ENCODE peak calls at places on chromosomes 6 and 20, in six cellular contexts. One of them, this sample, is unnamed.

GRCh38 chr6:153231048-153231635 is 100.1 kb upstream of the RGS17 start:
- DNase-seq in H1: peak; percentile 87
- DNase-seq in mesendoderm: peak; percentile 63
- DNase-seq in IMR-90: peak; percentile 12
- DNase-seq in neuronal stem cell: peak; percentile 59
- DNase-seq in trophoblast cell: peak; percentile 75
- DNase-seq in this sample: peak; percentile 47

GRCh38 chr6:43733471-43734293 is 36.3 kb upstream of the VEGFA start:
- DNase-seq in H1: no peak
- DNase-seq in mesendoderm: no peak
- DNase-seq in IMR-90: no peak
- DNase-seq in neuronal stem cell: no peak
- DNase-seq in trophoblast cell: no peak
- DNase-seq in this sample: no peak

GRCh38 chr6:44222987-44223470 is 366 bp upstream of the SLC29A1 start:
- DNase-seq in H1: no peak
- DNase-seq in mesendoderm: no peak
- DNase-seq in IMR-90: no peak
- DNase-seq in neuronal stem cell: no peak
- DNase-seq in trophoblast cell: no peak
- DNase-seq in this sample: no peak

GRCh38 chr6:35317483-35318199 is 20.0 kb downstream of the DEF6 start:
- DNase-seq in H1: no peak
- DNase-seq in mesendoderm: no peak
- DNase-seq in IMR-90: no peak
- DNase-seq in neuronal stem cell: no peak
- DNase-seq in trophoblast cell: peak; percentile 32
- DNase-seq in this sample: no peak

GRCh38 chr6:52164319-52165094 is 21.7 kb upstream of the IL17A start:
- DNase-seq in H1: no peak
- DNase-seq in mesendoderm: no peak
- DNase-seq in IMR-90: no peak
- DNase-seq in neuronal stem cell: no peak
- DNase-seq in trophoblast cell: no peak
- DNase-seq in this sample: no peak

GRCh38 chr6:157292202-157292601 is 31.1 kb downstream of the TMEM242 start:
- DNase-seq in H1: no peak
- DNase-seq in mesendoderm: no peak
- DNase-seq in IMR-90: no peak
- DNase-seq in neuronal stem cell: no peak
- DNase-seq in trophoblast cell: no peak
- DNase-seq in this sample: no peak

GRCh38 chr20:24683676-24684075 is 214.2 kb downstream of the SYNDIG1 start:
- DNase-seq in H1: no peak
- DNase-seq in mesendoderm: no peak
- DNase-seq in IMR-90: no peak
- DNase-seq in neuronal stem cell: no peak
- DNase-seq in trophoblast cell: no peak
- DNase-seq in this sample: no peak

GRCh38 chr20:6768228-6769185 is 1.0 kb downstream of the BMP2 start:
- DNase-seq in H1: peak; percentile 65
- DNase-seq in mesendoderm: peak; percentile 57
- DNase-seq in IMR-90: peak; percentile 4
- DNase-seq in neuronal stem cell: peak; percentile 46
- DNase-seq in trophoblast cell: no peak
- DNase-seq in this sample: peak; percentile 61

GRCh38 chr6:114304304-114304887 is 38.4 kb downstream of the HS3ST5 start:
- DNase-seq in H1: no peak
- DNase-seq in mesendoderm: no peak
- DNase-seq in IMR-90: peak; percentile 24
- DNase-seq in neuronal stem cell: no peak
- DNase-seq in trophoblast cell: peak; percentile 59
- DNase-seq in this sample: peak; percentile 15

GRCh38 chr6:111096246-111096645 is 8.9 kb downstream of the SLC16A10 start:
- DNase-seq in H1: no peak
- DNase-seq in mesendoderm: no peak
- DNase-seq in IMR-90: no peak
- DNase-seq in neuronal stem cell: no peak
- DNase-seq in trophoblast cell: no peak
- DNase-seq in this sample: no peak

GRCh38 chr20:16201191-16201590 is 372.1 kb downstream of the KIF16B start:
- DNase-seq in H1: no peak
- DNase-seq in mesendoderm: no peak
- DNase-seq in IMR-90: no peak
- DNase-seq in neuronal stem cell: no peak
- DNase-seq in trophoblast cell: no peak
- DNase-seq in this sample: no peak

GRCh38 chr6:149864578-149865535 is 698 bp upstream of the LRP11 start:
- DNase-seq in H1: no peak
- DNase-seq in mesendoderm: peak; percentile 73
- DNase-seq in IMR-90: peak; percentile 77
- DNase-seq in neuronal stem cell: peak; percentile 39
- DNase-seq in trophoblast cell: peak; percentile 79
- DNase-seq in this sample: peak; percentile 88

GRCh38 chr20:38342716-38343106 is 3.6 kb upstream of the LBP start:
- DNase-seq in H1: no peak
- DNase-seq in mesendoderm: no peak
- DNase-seq in IMR-90: no peak
- DNase-seq in neuronal stem cell: no peak
- DNase-seq in trophoblast cell: no peak
- DNase-seq in this sample: no peak

GRCh38 chr6:153208706-153209105 is 77.6 kb upstream of the RGS17 start:
- DNase-seq in H1: no peak
- DNase-seq in mesendoderm: no peak
- DNase-seq in IMR-90: no peak
- DNase-seq in neuronal stem cell: no peak
- DNase-seq in trophoblast cell: no peak
- DNase-seq in this sample: no peak

GRCh38 chr6:155287762-155288161 is 23.9 kb downstream of the CLDN20 start:
- DNase-seq in H1: no peak
- DNase-seq in mesendoderm: no peak
- DNase-seq in IMR-90: no peak
- DNase-seq in neuronal stem cell: no peak
- DNase-seq in trophoblast cell: no peak
- DNase-seq in this sample: no peak

GRCh38 chr20:31916724-31917123 is 35.1 kb downstream of the PDRG1 start:
- DNase-seq in H1: no peak
- DNase-seq in mesendoderm: no peak
- DNase-seq in IMR-90: no peak
- DNase-seq in neuronal stem cell: no peak
- DNase-seq in trophoblast cell: no peak
- DNase-seq in this sample: no peak

GRCh38 chr6:21149460-21149859 is 444.1 kb upstream of the SOX4 start:
- DNase-seq in H1: no peak
- DNase-seq in mesendoderm: peak; percentile 78
- DNase-seq in IMR-90: peak; percentile 75
- DNase-seq in neuronal stem cell: no peak
- DNase-seq in trophoblast cell: peak; percentile 89
- DNase-seq in this sample: peak; percentile 34

GRCh38 chr6:161411265-161411944 is 137.5 kb upstream of the AGPAT4 start:
- DNase-seq in H1: no peak
- DNase-seq in mesendoderm: no peak
- DNase-seq in IMR-90: no peak
- DNase-seq in neuronal stem cell: no peak
- DNase-seq in trophoblast cell: no peak
- DNase-seq in this sample: no peak
- H3K79me1 ChIP-seq in H1: no peaks in the 10 kb centered on the region
- H3K79me1 ChIP-seq in mesendoderm: no peaks in the 10 kb centered on the region
- H3K79me1 ChIP-seq in IMR-90: no peaks in the 10 kb centered on the region
- H3K79me1 ChIP-seq in neuronal stem cell: no peaks in the 10 kb centered on the region
- H3K79me1 ChIP-seq in trophoblast cell: peaks cover 57% of the 10 kb centered on the region
- H3K79me1 ChIP-seq in this sample: no peaks in the 10 kb centered on the region

DNA sequence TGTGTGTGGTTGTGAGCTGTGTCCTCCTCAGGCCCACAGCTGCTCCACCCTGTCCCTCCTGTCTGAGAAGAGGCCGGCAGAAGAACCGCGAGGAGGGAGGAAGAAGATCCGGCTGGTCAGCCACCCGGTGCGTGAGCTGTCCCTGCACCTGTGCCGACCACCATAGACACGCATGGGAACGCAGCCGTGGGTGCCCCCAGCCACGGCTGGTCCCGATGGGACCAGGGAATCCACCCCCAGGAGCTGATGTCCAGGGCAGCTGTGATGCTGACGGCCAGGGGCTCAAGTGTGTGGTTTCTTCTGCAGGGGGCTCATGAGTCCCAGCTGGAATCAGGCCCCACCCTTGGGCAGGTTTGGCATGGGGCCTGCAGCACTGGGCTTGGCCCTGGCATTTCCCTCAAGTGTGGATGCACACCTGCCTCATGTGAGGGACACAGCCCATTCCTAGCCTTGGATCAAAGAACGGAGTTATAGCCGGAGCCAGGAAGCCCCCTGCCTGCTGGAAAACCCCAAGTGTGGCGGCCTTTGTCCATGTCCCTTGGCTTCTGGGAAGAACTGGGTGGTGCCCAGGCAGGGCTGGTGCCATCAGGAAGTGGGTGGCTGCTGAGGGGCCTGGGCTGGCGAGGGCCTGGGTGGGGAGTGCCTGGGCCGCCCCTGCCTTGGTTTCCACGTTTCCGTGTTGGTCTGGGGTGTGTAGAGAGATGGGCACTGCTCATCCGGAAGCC is 4.6 kb upstream of the TNFRSF6B start:
- DNase-seq in H1: no peak
- DNase-seq in mesendoderm: no peak
- DNase-seq in IMR-90: no peak
- DNase-seq in neuronal stem cell: no peak
- DNase-seq in trophoblast cell: no peak
- DNase-seq in this sample: no peak
- H3K4me1 ChIP-seq in H1: peaks cover 6% of the 10 kb centered on the region
- H3K4me1 ChIP-seq in mesendoderm: no peaks in the 10 kb centered on the region
- H3K4me1 ChIP-seq in IMR-90: peaks cover 8% of the 10 kb centered on the region
- H3K4me1 ChIP-seq in neuronal stem cell: peaks cover 6% of the 10 kb centered on the region
- H3K4me1 ChIP-seq in trophoblast cell: peaks cover 6% of the 10 kb centered on the region
- H3K4me1 ChIP-seq in this sample: peaks cover 42% of the 10 kb centered on the region

DNA sequence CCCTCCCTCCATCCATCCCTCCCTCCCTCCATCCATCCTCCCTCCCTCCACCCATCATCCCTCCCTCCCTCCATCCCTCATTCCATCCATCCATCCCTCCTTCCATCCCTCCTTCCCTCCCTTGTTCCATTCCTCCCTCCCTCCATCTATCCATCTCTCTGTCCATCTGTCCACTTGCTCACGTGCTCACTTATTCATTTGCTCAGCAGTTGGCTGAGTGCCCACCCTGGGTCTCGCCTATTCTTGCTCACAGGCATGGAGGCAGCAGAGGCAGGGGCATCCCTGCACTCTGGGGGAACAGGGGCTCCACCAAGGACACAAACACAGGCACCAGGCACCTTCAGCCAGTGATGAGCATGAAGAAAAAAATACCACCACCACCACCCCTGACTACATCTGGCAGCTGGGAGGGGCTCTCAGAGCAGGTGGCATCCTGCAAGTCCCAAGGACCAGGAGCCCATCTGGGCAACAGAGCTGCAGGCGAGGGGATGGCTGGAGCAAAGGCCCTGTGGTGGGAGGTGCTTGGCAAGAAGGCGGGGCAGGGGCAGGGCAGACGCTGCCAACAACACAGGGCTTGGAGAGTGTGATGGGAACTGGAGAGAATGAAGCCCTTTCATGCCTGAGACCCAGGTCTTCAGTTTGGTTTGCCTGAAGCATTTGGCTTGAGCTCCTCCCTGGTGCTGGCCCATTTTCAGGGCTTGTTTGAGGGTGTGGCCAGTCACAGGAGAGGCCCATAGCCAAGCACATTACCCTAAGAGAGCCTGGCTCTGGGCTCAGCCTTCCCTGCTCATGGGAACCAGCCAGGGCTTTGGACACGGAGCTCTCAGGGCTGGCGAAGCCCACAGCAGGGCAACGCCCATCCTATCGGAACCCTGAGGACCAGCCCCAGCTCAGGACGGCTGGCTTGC is 40.2 kb upstream of the MRGBP start:
- DNase-seq in H1: no peak
- DNase-seq in mesendoderm: no peak
- DNase-seq in IMR-90: no peak
- DNase-seq in neuronal stem cell: no peak
- DNase-seq in trophoblast cell: no peak
- DNase-seq in this sample: no peak
- H3K27me3 ChIP-seq in H1: no peaks in the 10 kb centered on the region
- H3K27me3 ChIP-seq in mesendoderm: no peaks in the 10 kb centered on the region
- H3K27me3 ChIP-seq in IMR-90: no peaks in the 10 kb centered on the region
- H3K27me3 ChIP-seq in neuronal stem cell: peaks cover 2% of the 10 kb centered on the region
- H3K27me3 ChIP-seq in trophoblast cell: no peaks in the 10 kb centered on the region
- H3K27me3 ChIP-seq in this sample: peaks cover 17% of the 10 kb centered on the region

DNA sequence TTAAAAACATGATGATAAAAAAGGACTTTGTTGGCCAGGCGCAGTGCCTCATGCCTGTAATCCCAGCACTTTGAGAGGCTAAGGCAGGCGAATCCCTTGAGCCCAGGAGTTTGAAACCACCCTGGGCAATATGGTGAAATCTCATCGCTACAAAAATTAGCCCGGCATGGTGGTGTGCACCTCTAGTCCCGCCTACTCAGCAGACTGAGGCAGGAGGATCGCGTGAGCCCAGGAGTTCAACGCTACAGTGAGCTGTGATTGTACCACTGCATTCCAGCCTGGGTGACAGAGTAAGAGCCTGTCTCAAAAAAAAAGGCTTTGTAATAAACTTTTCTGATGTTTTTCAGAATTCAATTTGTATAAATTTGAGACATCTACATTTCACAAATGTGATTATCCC is 60.1 kb downstream of the GFOD1 start:
- DNase-seq in H1: no peak
- DNase-seq in mesendoderm: no peak
- DNase-seq in IMR-90: no peak
- DNase-seq in neuronal stem cell: no peak
- DNase-seq in trophoblast cell: peak; percentile 83
- DNase-seq in this sample: no peak
- H3K79me1 ChIP-seq in H1: no peaks in the 10 kb centered on the region
- H3K79me1 ChIP-seq in mesendoderm: peaks cover 2% of the 10 kb centered on the region
- H3K79me1 ChIP-seq in IMR-90: peaks cover under 1% of the 10 kb centered on the region
- H3K79me1 ChIP-seq in neuronal stem cell: no peaks in the 10 kb centered on the region
- H3K79me1 ChIP-seq in trophoblast cell: peaks cover 19% of the 10 kb centered on the region
- H3K79me1 ChIP-seq in this sample: peaks cover 5% of the 10 kb centered on the region

GRCh38 chr20:57664476-57664875 is 44.2 kb upstream of the ZBP1 start:
- DNase-seq in H1: no peak
- DNase-seq in mesendoderm: no peak
- DNase-seq in IMR-90: no peak
- DNase-seq in neuronal stem cell: no peak
- DNase-seq in trophoblast cell: no peak
- DNase-seq in this sample: no peak

GRCh38 chr20:57662313-57663240 is 42.4 kb upstream of the ZBP1 start:
- DNase-seq in H1: peak; percentile 45
- DNase-seq in mesendoderm: no peak
- DNase-seq in IMR-90: no peak
- DNase-seq in neuronal stem cell: no peak
- DNase-seq in trophoblast cell: peak; percentile 59
- DNase-seq in this sample: no peak

GRCh38 chr20:57663681-57664451 is 43.6 kb upstream of the ZBP1 start:
- DNase-seq in H1: no peak
- DNase-seq in mesendoderm: no peak
- DNase-seq in IMR-90: no peak
- DNase-seq in neuronal stem cell: no peak
- DNase-seq in trophoblast cell: no peak
- DNase-seq in this sample: no peak

GRCh38 chr20:57662028-57662312 is 41.7 kb upstream of the ZBP1 start:
- DNase-seq in H1: no peak
- DNase-seq in mesendoderm: no peak
- DNase-seq in IMR-90: no peak
- DNase-seq in neuronal stem cell: no peak
- DNase-seq in trophoblast cell: no peak
- DNase-seq in this sample: no peak

GRCh38 chr20:57663241-57663640 is 43.0 kb upstream of the ZBP1 start:
- DNase-seq in H1: no peak
- DNase-seq in mesendoderm: no peak
- DNase-seq in IMR-90: no peak
- DNase-seq in neuronal stem cell: no peak
- DNase-seq in trophoblast cell: no peak
- DNase-seq in this sample: no peak
- H3K4me1 ChIP-seq in H1: peaks cover 30% of the 10 kb centered on the region
- H3K4me1 ChIP-seq in mesendoderm: no peaks in the 10 kb centered on the region
- H3K4me1 ChIP-seq in IMR-90: no peaks in the 10 kb centered on the region
- H3K4me1 ChIP-seq in neuronal stem cell: no peaks in the 10 kb centered on the region
- H3K4me1 ChIP-seq in trophoblast cell: peaks cover 4% of the 10 kb centered on the region
- H3K4me1 ChIP-seq in this sample: peaks cover 4% of the 10 kb centered on the region

This sample was measured in mesenchymal stem cell.